ENCODE peak calls at places on chromosomes 16 and 17, in six cellular contexts. J, U, N, K, M and E are unnamed samples.

GRCh38 chr17:15883617-15884111 is 61.3 kb upstream of the ADORA2B start:
- DNase-seq in K (no peak), U (no peak), J (no peak), N (no peak), M (no peak), E (peak; percentile 88)

GRCh38 chr17:31919802-31920525 is 16.8 kb upstream of the SUZ12 start:
- DNase-seq in N (no peak), J (no peak), U (no peak), K (no peak), M (no peak), E (peak; percentile 28)

GRCh38 chr16:54268766-54269165 is 17.8 kb downstream of the IRX3 start:
- DNase-seq in K (no peak), J (no peak), U (no peak), M (no peak), N (no peak), E (no peak)

GRCh38 chr16:66923247-66923851 is 2.0 kb downstream of the RRAD start:
- DNase-seq in J (no peak), N (no peak), M (no peak), U (no peak), K (no peak), E (peak; percentile 88)

GRCh38 chr17:5773942-5774341 is 189.6 kb upstream of the NLRP1 start:
- DNase-seq in K (no peak), U (no peak), M (no peak), N (no peak), J (no peak), E (no peak)

GRCh38 chr16:30068750-30069574 is 3.4 kb downstream of the ALDOA start:
- DNase-seq in U (no peak), K (peak; percentile 59), N (no peak), M (no peak), J (peak; percentile 32), E (peak; percentile 43)

GRCh38 chr16:68249361-68249760 is 4.2 kb downstream of the PLA2G15 start:
- DNase-seq in U (no peak), J (no peak), K (no peak), M (no peak), N (no peak), E (no peak)

GRCh38 chr16:6190756-6191155 is 1093.2 kb upstream of the EEF2KMT start:
- DNase-seq in J (no peak), U (no peak), N (no peak), K (no peak), M (no peak), E (no peak)

GRCh38 chr16:75247249-75247648 is 4.2 kb downstream of the BCAR1 start:
- DNase-seq in U (no peak), N (no peak), J (peak; percentile 20), M (no peak), K (no peak), E (no peak)

GRCh38 chr16:74748042-74748709 is 26.4 kb downstream of the FA2H start:
- DNase-seq in U (no peak), N (no peak), K (no peak), J (no peak), M (no peak), E (no peak)

GRCh38 chr16:12458591-12459400 is 344.9 kb downstream of the CPPED1 start:
- DNase-seq in N (no peak), M (no peak), K (no peak), J (no peak), U (no peak), E (no peak)

GRCh38 chr17:64982139-64982802 is 63.0 kb upstream of the LRRC37A3 start:
- DNase-seq in M (no peak), N (no peak), J (no peak), K (no peak), U (no peak), E (no peak)

GRCh38 chr16:19374402-19374801 is 43.3 kb upstream of the TMC5 start:
- DNase-seq in J (no peak), M (no peak), U (no peak), N (no peak), K (no peak), E (no peak)

GRCh38 chr17:64028874-64029464 is 8.5 kb upstream of the ICAM2 start:
- DNase-seq in U (peak; percentile 23), J (peak; percentile 80), N (peak; percentile 41), M (peak; percentile 68), K (peak; percentile 69), E (peak; percentile 76)

DNA sequence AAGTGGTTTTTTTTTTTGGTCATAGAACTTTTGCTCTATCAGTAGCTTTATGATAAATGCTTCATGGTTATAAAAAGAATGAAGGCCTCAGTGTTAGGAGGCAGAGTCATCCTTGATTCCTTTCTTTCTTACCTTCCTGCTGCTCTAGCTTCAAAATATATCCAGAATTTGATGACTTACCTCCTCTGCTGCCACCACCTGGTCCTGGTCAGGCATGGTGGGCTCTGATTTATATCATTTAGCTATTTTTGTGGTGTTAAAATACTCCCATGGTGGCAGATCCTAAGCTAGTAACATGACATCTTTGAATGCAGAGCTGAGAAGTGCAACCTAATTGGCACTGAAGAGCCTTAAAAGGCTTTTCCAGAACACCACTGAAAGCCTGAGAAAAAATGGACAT is 508.8 kb upstream of the CDH8 start:
- DNase-seq in N (no peak), K (no peak), M (no peak), J (no peak), U (no peak), E (no peak)
- TF ChIP-seq CTCF in N (no peak), K (no peak), M (no peak), J (no peak), U (peak; percentile 11), E (no peak)

GRCh38 chr17:43365356-43365755 is 33.4 kb upstream of the ARL4D start:
- DNase-seq in M (no peak), J (no peak), K (no peak), U (no peak), N (no peak), E (no peak)
- TF ChIP-seq CTCF in M (no peak), J (no peak), K (peak; percentile 34), U (no peak), N (no peak), E (peak; percentile 19)

GRCh38 chr17:77203436-77203835 is 62.7 kb downstream of the SEC14L1 start:
- DNase-seq in N (no peak), M (no peak), U (no peak), J (no peak), K (no peak), E (no peak)

GRCh38 chr17:77204531-77204930 is 63.8 kb downstream of the SEC14L1 start:
- DNase-seq in K (no peak), M (no peak), U (no peak), N (no peak), J (no peak), E (no peak)

GRCh38 chr17:77197115-77197514 is 56.3 kb downstream of the SEC14L1 start:
- DNase-seq in M (no peak), U (no peak), N (no peak), K (no peak), J (no peak), E (no peak)

GRCh38 chr17:77203846-77204245 is 63.1 kb downstream of the SEC14L1 start:
- DNase-seq in J (no peak), K (no peak), U (no peak), N (no peak), M (no peak), E (no peak)

GRCh38 chr17:77200711-77201110 is 59.9 kb downstream of the SEC14L1 start:
- DNase-seq in U (no peak), M (no peak), J (no peak), N (no peak), K (no peak), E (peak; percentile 43)
- TF ChIP-seq CTCF in U (no peak), M (no peak), J (no peak), N (no peak), K (no peak), E (no peak)

GRCh38 chr16:31301708-31302400 is 42.1 kb downstream of the ITGAM start:
- DNase-seq in M (peak; percentile 8), K (no peak), U (no peak), J (no peak), N (no peak), E (peak; percentile 40)

GRCh38 chr16:31295206-31295605 is 35.4 kb downstream of the ITGAM start:
- DNase-seq in J (no peak), U (no peak), M (no peak), K (no peak), N (no peak), E (no peak)

GRCh38 chr16:31297496-31297895 is 37.7 kb downstream of the ITGAM start:
- DNase-seq in U (no peak), J (no peak), K (no peak), N (no peak), M (no peak), E (no peak)

GRCh38 chr16:31298340-31298739 is 38.6 kb downstream of the ITGAM start:
- DNase-seq in U (no peak), K (no peak), J (no peak), M (no peak), N (no peak), E (no peak)

DNA sequence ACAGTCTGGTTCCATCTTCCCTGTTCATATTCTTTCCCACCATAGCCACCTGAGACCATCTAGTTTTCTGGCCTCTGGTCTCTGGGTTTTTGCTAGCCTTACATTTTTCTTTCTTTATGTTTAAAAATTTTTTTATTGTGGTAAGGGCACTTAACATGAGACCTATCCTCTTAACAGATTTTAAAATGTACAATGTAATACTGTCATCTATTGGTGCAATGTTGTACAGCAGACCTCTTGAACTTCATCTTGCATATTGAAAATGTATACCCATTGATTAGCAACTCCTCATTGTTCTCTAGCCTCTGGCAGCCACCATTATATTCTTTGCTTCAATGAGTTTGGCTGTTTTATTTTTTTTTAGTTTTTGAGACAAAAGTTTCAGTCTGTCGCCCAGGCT is 39.2 kb downstream of the ITGAM start:
- DNase-seq in M (no peak), N (no peak), J (no peak), U (no peak), K (no peak), E (peak; percentile 1)
- TF ChIP-seq CTCF in M (peak; percentile 44), N (peak; percentile 15), J (peak; percentile 21), U (no peak), K (no peak), E (no peak)